ENCODE peak calls at places on chromosome 20, in seven cellular contexts. One of them, this sample, is unnamed.

GRCh38 chr20:55158446-55158845 is 683.1 kb downstream of the DOK5 start:
- DNase-seq in NCI-H1436 treated with DMSO at 0.1 percent for 48 hours: no peak
- DNase-seq in cardiac muscle cell: no peak
- DNase-seq in naive thymus-derived CD4-positive, alpha-beta T cell: no peak
- DNase-seq in CD8-positive, alpha-beta T cell: no peak
- DNase-seq in activated CD4-positive, alpha-beta T cell treated with anti-CD3 and anti-CD28 coated beads for 36 hours: no peak
- DNase-seq in T-helper 17 cell: no peak
- DNase-seq in this sample: no peak

GRCh38 chr20:56626367-56627121 is 2.6 kb upstream of the TFAP2C start:
- DNase-seq in NCI-H1436 treated with DMSO at 0.1 percent for 48 hours: no peak
- DNase-seq in cardiac muscle cell: peak
- DNase-seq in naive thymus-derived CD4-positive, alpha-beta T cell: no peak
- DNase-seq in CD8-positive, alpha-beta T cell: no peak
- DNase-seq in activated CD4-positive, alpha-beta T cell treated with anti-CD3 and anti-CD28 coated beads for 36 hours: peak
- DNase-seq in T-helper 17 cell: no peak
- DNase-seq in this sample: no peak

GRCh38 chr20:22248052-22248667 is 336.2 kb downstream of the FOXA2 start:
- DNase-seq in NCI-H1436 treated with DMSO at 0.1 percent for 48 hours: no peak
- DNase-seq in cardiac muscle cell: peak
- DNase-seq in naive thymus-derived CD4-positive, alpha-beta T cell: no peak
- DNase-seq in CD8-positive, alpha-beta T cell: no peak
- DNase-seq in activated CD4-positive, alpha-beta T cell treated with anti-CD3 and anti-CD28 coated beads for 36 hours: peak
- DNase-seq in T-helper 17 cell: no peak
- DNase-seq in this sample: no peak

GRCh38 chr20:4152696-4153235 is 137.4 kb upstream of the RNF24 start:
- DNase-seq in NCI-H1436 treated with DMSO at 0.1 percent for 48 hours: no peak
- DNase-seq in cardiac muscle cell: no peak
- DNase-seq in naive thymus-derived CD4-positive, alpha-beta T cell: no peak
- DNase-seq in CD8-positive, alpha-beta T cell: no peak
- DNase-seq in activated CD4-positive, alpha-beta T cell treated with anti-CD3 and anti-CD28 coated beads for 36 hours: no peak
- DNase-seq in T-helper 17 cell: no peak
- DNase-seq in this sample: no peak

GRCh38 chr20:44495257-44495656 is 19.6 kb downstream of the TTPAL start:
- DNase-seq in NCI-H1436 treated with DMSO at 0.1 percent for 48 hours: no peak
- DNase-seq in cardiac muscle cell: no peak
- DNase-seq in naive thymus-derived CD4-positive, alpha-beta T cell: no peak
- DNase-seq in CD8-positive, alpha-beta T cell: no peak
- DNase-seq in activated CD4-positive, alpha-beta T cell treated with anti-CD3 and anti-CD28 coated beads for 36 hours: no peak
- DNase-seq in T-helper 17 cell: no peak
- DNase-seq in this sample: no peak

GRCh38 chr20:60238992-60239655 is 280.9 kb downstream of the CDH26 start:
- DNase-seq in NCI-H1436 treated with DMSO at 0.1 percent for 48 hours: no peak
- DNase-seq in cardiac muscle cell: no peak
- DNase-seq in naive thymus-derived CD4-positive, alpha-beta T cell: no peak
- DNase-seq in CD8-positive, alpha-beta T cell: no peak
- DNase-seq in activated CD4-positive, alpha-beta T cell treated with anti-CD3 and anti-CD28 coated beads for 36 hours: no peak
- DNase-seq in T-helper 17 cell: no peak
- DNase-seq in this sample: no peak

GRCh38 chr20:36768768-36769430 is 4.7 kb downstream of the DSN1 start:
- DNase-seq in NCI-H1436 treated with DMSO at 0.1 percent for 48 hours: no peak
- DNase-seq in cardiac muscle cell: no peak
- DNase-seq in naive thymus-derived CD4-positive, alpha-beta T cell: no peak
- DNase-seq in CD8-positive, alpha-beta T cell: no peak
- DNase-seq in activated CD4-positive, alpha-beta T cell treated with anti-CD3 and anti-CD28 coated beads for 36 hours: no peak
- DNase-seq in T-helper 17 cell: no peak
- DNase-seq in this sample: no peak

GRCh38 chr20:52104546-52105044 is 87.0 kb downstream of the ZFP64 start:
- DNase-seq in NCI-H1436 treated with DMSO at 0.1 percent for 48 hours: no peak
- DNase-seq in cardiac muscle cell: peak
- DNase-seq in naive thymus-derived CD4-positive, alpha-beta T cell: no peak
- DNase-seq in CD8-positive, alpha-beta T cell: no peak
- DNase-seq in activated CD4-positive, alpha-beta T cell treated with anti-CD3 and anti-CD28 coated beads for 36 hours: no peak
- DNase-seq in T-helper 17 cell: no peak
- DNase-seq in this sample: no peak

GRCh38 chr20:41256516-41256915 is 61.0 kb downstream of the ZHX3 start:
- DNase-seq in NCI-H1436 treated with DMSO at 0.1 percent for 48 hours: no peak
- DNase-seq in cardiac muscle cell: no peak
- DNase-seq in naive thymus-derived CD4-positive, alpha-beta T cell: no peak
- DNase-seq in CD8-positive, alpha-beta T cell: no peak
- DNase-seq in activated CD4-positive, alpha-beta T cell treated with anti-CD3 and anti-CD28 coated beads for 36 hours: no peak
- DNase-seq in T-helper 17 cell: no peak
- DNase-seq in this sample: no peak

GRCh38 chr20:4090756-4091331 is 75.5 kb upstream of the RNF24 start:
- DNase-seq in NCI-H1436 treated with DMSO at 0.1 percent for 48 hours: no peak
- DNase-seq in cardiac muscle cell: no peak
- DNase-seq in naive thymus-derived CD4-positive, alpha-beta T cell: no peak
- DNase-seq in CD8-positive, alpha-beta T cell: no peak
- DNase-seq in activated CD4-positive, alpha-beta T cell treated with anti-CD3 and anti-CD28 coated beads for 36 hours: no peak
- DNase-seq in T-helper 17 cell: no peak
- DNase-seq in this sample: no peak

GRCh38 chr20:32925481-32926196 is 66.9 kb downstream of the EFCAB8 start:
- DNase-seq in NCI-H1436 treated with DMSO at 0.1 percent for 48 hours: no peak
- DNase-seq in cardiac muscle cell: no peak
- DNase-seq in naive thymus-derived CD4-positive, alpha-beta T cell: no peak
- DNase-seq in CD8-positive, alpha-beta T cell: no peak
- DNase-seq in activated CD4-positive, alpha-beta T cell treated with anti-CD3 and anti-CD28 coated beads for 36 hours: no peak
- DNase-seq in T-helper 17 cell: no peak
- DNase-seq in this sample: no peak

GRCh38 chr20:18628330-18628941 is 40.6 kb downstream of the DTD1 start:
- DNase-seq in NCI-H1436 treated with DMSO at 0.1 percent for 48 hours: no peak
- DNase-seq in cardiac muscle cell: peak
- DNase-seq in naive thymus-derived CD4-positive, alpha-beta T cell: no peak
- DNase-seq in CD8-positive, alpha-beta T cell: no peak
- DNase-seq in activated CD4-positive, alpha-beta T cell treated with anti-CD3 and anti-CD28 coated beads for 36 hours: peak
- DNase-seq in T-helper 17 cell: no peak
- DNase-seq in this sample: peak

GRCh38 chr20:23636182-23636907 is 1.4 kb downstream of the CST3 start:
- DNase-seq in NCI-H1436 treated with DMSO at 0.1 percent for 48 hours: no peak
- DNase-seq in cardiac muscle cell: no peak
- DNase-seq in naive thymus-derived CD4-positive, alpha-beta T cell: no peak
- DNase-seq in CD8-positive, alpha-beta T cell: no peak
- DNase-seq in activated CD4-positive, alpha-beta T cell treated with anti-CD3 and anti-CD28 coated beads for 36 hours: no peak
- DNase-seq in T-helper 17 cell: no peak
- DNase-seq in this sample: no peak

GRCh38 chr20:24913076-24913628 is 35.9 kb upstream of the CST7 start:
- DNase-seq in NCI-H1436 treated with DMSO at 0.1 percent for 48 hours: no peak
- DNase-seq in cardiac muscle cell: no peak
- DNase-seq in naive thymus-derived CD4-positive, alpha-beta T cell: no peak
- DNase-seq in CD8-positive, alpha-beta T cell: no peak
- DNase-seq in activated CD4-positive, alpha-beta T cell treated with anti-CD3 and anti-CD28 coated beads for 36 hours: no peak
- DNase-seq in T-helper 17 cell: no peak
- DNase-seq in this sample: peak